ENCODE peak calls at places on chromosomes 7 and 10, in seven cellular contexts. One of them, this sample, is unnamed.

GRCh38 chr7:138880881-138881577 is 83.0 kb upstream of the ATP6V0A4 start:
- DNase-seq in mesenchymal stem cell: no peak
- DNase-seq in IMR-90: no peak
- DNase-seq in trophoblast cell: no peak
- DNase-seq in H1: no peak
- DNase-seq in H9: no peak
- DNase-seq in neuronal stem cell: no peak
- DNase-seq in this sample: no peak

GRCh38 chr7:129771201-129771927 is 159.8 kb downstream of the NRF1 start:
- DNase-seq in trophoblast cell: no peak
- DNase-seq in H9: no peak
- DNase-seq in mesenchymal stem cell: no peak
- DNase-seq in H1: no peak
- DNase-seq in neuronal stem cell: no peak
- DNase-seq in IMR-90: no peak
- DNase-seq in this sample: no peak

GRCh38 chr7:144487906-144488305 is 84.4 kb upstream of the NOBOX start:
- DNase-seq in trophoblast cell: no peak
- DNase-seq in IMR-90: no peak
- DNase-seq in H9: peak; percentile 54
- DNase-seq in H1: no peak
- DNase-seq in mesenchymal stem cell: no peak
- DNase-seq in neuronal stem cell: peak; percentile 32
- DNase-seq in this sample: peak; percentile 87

GRCh38 chr10:69406302-69406811 is 10.4 kb downstream of the TACR2 start:
- DNase-seq in trophoblast cell: no peak
- DNase-seq in mesenchymal stem cell: peak; percentile 42
- DNase-seq in IMR-90: no peak
- DNase-seq in neuronal stem cell: no peak
- DNase-seq in H9: peak; percentile 67
- DNase-seq in H1: peak; percentile 57
- DNase-seq in this sample: peak; percentile 58

GRCh38 chr7:47480576-47481538 is 101.1 kb downstream of the TNS3 start:
- DNase-seq in mesenchymal stem cell: peak; percentile 42
- DNase-seq in H9: peak; percentile 52
- DNase-seq in H1: no peak
- DNase-seq in neuronal stem cell: no peak
- DNase-seq in trophoblast cell: no peak
- DNase-seq in IMR-90: no peak
- DNase-seq in this sample: no peak

GRCh38 chr7:25116621-25117020 is 8.4 kb downstream of the CYCS start:
- DNase-seq in IMR-90: peak; percentile 19
- DNase-seq in neuronal stem cell: no peak
- DNase-seq in trophoblast cell: no peak
- DNase-seq in H1: no peak
- DNase-seq in mesenchymal stem cell: no peak
- DNase-seq in H9: no peak
- DNase-seq in this sample: no peak

GRCh38 chr7:44461387-44461786 is 29.1 kb downstream of the NUDCD3 start:
- DNase-seq in trophoblast cell: no peak
- DNase-seq in H9: no peak
- DNase-seq in mesenchymal stem cell: peak; percentile 60
- DNase-seq in neuronal stem cell: no peak
- DNase-seq in IMR-90: peak; percentile 79
- DNase-seq in H1: no peak
- DNase-seq in this sample: peak; percentile 44

GRCh38 chr7:32518534-32519140 is 23.3 kb downstream of the AVL9 start:
- DNase-seq in IMR-90: peak; percentile 71
- DNase-seq in H9: no peak
- DNase-seq in mesenchymal stem cell: peak; percentile 62
- DNase-seq in H1: no peak
- DNase-seq in trophoblast cell: no peak
- DNase-seq in neuronal stem cell: peak; percentile 51
- DNase-seq in this sample: peak; percentile 94

GRCh38 chr7:22109761-22110160 is 164.1 kb upstream of the CDCA7L start:
- DNase-seq in trophoblast cell: peak; percentile 58
- DNase-seq in H9: peak; percentile 59
- DNase-seq in IMR-90: peak; percentile 37
- DNase-seq in neuronal stem cell: no peak
- DNase-seq in H1: peak; percentile 66
- DNase-seq in mesenchymal stem cell: peak; percentile 32
- DNase-seq in this sample: peak; percentile 83

DNA sequence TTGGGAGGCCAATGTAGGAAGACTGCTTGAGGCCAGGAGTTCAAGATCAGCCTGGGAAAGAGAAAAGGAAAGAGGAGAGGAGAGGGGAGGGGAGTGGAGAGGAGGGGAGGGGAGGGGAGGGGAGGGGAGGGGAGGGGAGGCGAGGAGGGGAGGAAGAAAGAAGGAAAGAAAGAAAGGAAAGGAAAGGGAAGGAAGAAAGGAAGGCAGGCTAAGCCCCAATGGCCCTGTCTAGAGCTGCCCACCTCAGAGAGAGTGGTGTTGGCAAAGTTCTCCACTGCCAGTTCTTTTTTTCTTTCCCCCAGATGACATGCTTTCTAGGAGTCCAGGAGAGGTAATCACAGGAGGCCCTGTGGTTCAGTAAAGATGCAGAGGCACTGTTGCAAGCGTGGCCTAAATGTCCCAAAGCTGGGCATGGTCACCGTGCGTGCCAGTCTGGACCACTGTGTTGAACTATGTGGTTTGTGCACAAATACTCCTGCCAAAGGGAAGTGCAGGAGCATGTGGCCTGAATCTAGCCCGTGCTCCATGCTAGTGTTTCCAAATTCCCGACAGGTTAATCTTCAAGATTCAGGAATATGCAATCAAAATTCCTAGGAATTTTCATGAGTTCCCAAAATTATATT is 39.7 kb downstream of the ODAD2 start:
- DNase-seq in H9: no peak
- DNase-seq in IMR-90: no peak
- DNase-seq in trophoblast cell: no peak
- DNase-seq in mesenchymal stem cell: no peak
- DNase-seq in H1: no peak
- DNase-seq in neuronal stem cell: no peak
- DNase-seq in this sample: no peak
- H3K18ac ChIP-seq in H9: no peak overlapping the region
- H3K18ac ChIP-seq in IMR-90: no peak overlapping the region
- H3K18ac ChIP-seq in trophoblast cell: no peak overlapping the region
- H3K18ac ChIP-seq in mesenchymal stem cell: no peak overlapping the region
- H3K18ac ChIP-seq in H1: no peak overlapping the region
- H3K18ac ChIP-seq in neuronal stem cell: no peak overlapping the region
- H3K18ac ChIP-seq in this sample: no peak overlapping the region

GRCh38 chr10:119370972-119371703 is 163.8 kb downstream of the GRK5 start:
- DNase-seq in IMR-90: peak; percentile 94
- DNase-seq in mesenchymal stem cell: peak; percentile 50
- DNase-seq in H9: no peak
- DNase-seq in neuronal stem cell: no peak
- DNase-seq in H1: no peak
- DNase-seq in trophoblast cell: peak; percentile 94
- DNase-seq in this sample: no peak

GRCh38 chr10:119370046-119370770 is 162.8 kb downstream of the GRK5 start:
- DNase-seq in mesenchymal stem cell: peak; percentile 65
- DNase-seq in trophoblast cell: peak; percentile 94
- DNase-seq in neuronal stem cell: no peak
- DNase-seq in H9: no peak
- DNase-seq in IMR-90: peak; percentile 90
- DNase-seq in H1: no peak
- DNase-seq in this sample: peak; percentile 18

GRCh38 chr10:119368991-119369869 is 161.9 kb downstream of the GRK5 start:
- DNase-seq in mesenchymal stem cell: no peak
- DNase-seq in trophoblast cell: peak; percentile 42
- DNase-seq in H9: no peak
- DNase-seq in H1: no peak
- DNase-seq in IMR-90: no peak
- DNase-seq in neuronal stem cell: no peak
- DNase-seq in this sample: no peak

GRCh38 chr10:119374236-119374635 is 166.9 kb downstream of the GRK5 start:
- DNase-seq in H9: no peak
- DNase-seq in IMR-90: no peak
- DNase-seq in trophoblast cell: no peak
- DNase-seq in mesenchymal stem cell: no peak
- DNase-seq in H1: no peak
- DNase-seq in neuronal stem cell: no peak
- DNase-seq in this sample: no peak

GRCh38 chr10:119371704-119372663 is 164.6 kb downstream of the GRK5 start:
- DNase-seq in H1: no peak
- DNase-seq in neuronal stem cell: no peak
- DNase-seq in IMR-90: no peak
- DNase-seq in trophoblast cell: no peak
- DNase-seq in H9: no peak
- DNase-seq in mesenchymal stem cell: no peak
- DNase-seq in this sample: no peak
- H3K18ac ChIP-seq in H1: no peak overlapping the region
- H3K18ac ChIP-seq in neuronal stem cell: peak overlapping the region; percentile 44
- H3K18ac ChIP-seq in IMR-90: peak overlapping the region; percentile 83
- H3K18ac ChIP-seq in trophoblast cell: no peak overlapping the region
- H3K18ac ChIP-seq in H9: no peak overlapping the region
- H3K18ac ChIP-seq in mesenchymal stem cell: peak overlapping the region; percentile 22
- H3K18ac ChIP-seq in this sample: no peak overlapping the region

GRCh38 chr7:34430456-34430855 is 227.6 kb upstream of the NPSR1 start:
- DNase-seq in trophoblast cell: peak; percentile 75
- DNase-seq in H9: no peak
- DNase-seq in neuronal stem cell: no peak
- DNase-seq in IMR-90: peak; percentile 44
- DNase-seq in H1: peak; percentile 51
- DNase-seq in mesenchymal stem cell: peak; percentile 17
- DNase-seq in this sample: peak; percentile 11
- H3K18ac ChIP-seq in trophoblast cell: no peak overlapping the region
- H3K18ac ChIP-seq in H9: no peak overlapping the region
- H3K18ac ChIP-seq in neuronal stem cell: no peak overlapping the region
- H3K18ac ChIP-seq in IMR-90: no peak overlapping the region
- H3K18ac ChIP-seq in H1: no peak overlapping the region
- H3K18ac ChIP-seq in mesenchymal stem cell: no peak overlapping the region
- H3K18ac ChIP-seq in this sample: no peak overlapping the region

DNA sequence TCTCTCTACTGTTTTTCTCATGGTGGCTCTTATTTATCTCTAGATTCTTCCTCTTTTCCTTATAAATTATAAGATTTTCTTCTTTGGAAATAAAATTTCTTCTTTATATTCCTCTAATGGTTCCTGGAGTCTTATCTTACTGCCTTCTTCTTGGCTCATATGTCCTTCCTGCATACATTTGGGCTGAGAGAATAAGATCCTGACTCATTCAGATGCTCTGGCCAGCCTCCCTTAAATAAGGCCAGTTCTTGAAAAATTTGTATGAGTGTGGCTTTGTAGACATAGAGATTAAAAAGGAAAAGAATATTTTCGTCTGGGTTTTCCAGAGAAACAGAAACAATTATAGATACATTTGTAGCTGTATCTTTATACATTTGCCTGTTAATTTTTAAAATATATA is 411.3 kb downstream of the KIF20B start:
- DNase-seq in IMR-90: peak; percentile 6
- DNase-seq in H9: no peak
- DNase-seq in H1: no peak
- DNase-seq in trophoblast cell: no peak
- DNase-seq in mesenchymal stem cell: no peak
- DNase-seq in neuronal stem cell: no peak
- DNase-seq in this sample: no peak
- H3K18ac ChIP-seq in IMR-90: no peak overlapping the region
- H3K18ac ChIP-seq in H9: no peak overlapping the region
- H3K18ac ChIP-seq in H1: no peak overlapping the region
- H3K18ac ChIP-seq in trophoblast cell: no peak overlapping the region
- H3K18ac ChIP-seq in mesenchymal stem cell: no peak overlapping the region
- H3K18ac ChIP-seq in neuronal stem cell: no peak overlapping the region
- H3K18ac ChIP-seq in this sample: no peak overlapping the region

GRCh38 chr7:137440434-137440830 is 96.9 kb upstream of the PTN start:
- DNase-seq in H1: no peak
- DNase-seq in H9: no peak
- DNase-seq in IMR-90: no peak
- DNase-seq in neuronal stem cell: no peak
- DNase-seq in mesenchymal stem cell: no peak
- DNase-seq in trophoblast cell: no peak
- DNase-seq in this sample: no peak
- H3K18ac ChIP-seq in H1: no peak overlapping the region
- H3K18ac ChIP-seq in H9: no peak overlapping the region
- H3K18ac ChIP-seq in IMR-90: no peak overlapping the region
- H3K18ac ChIP-seq in neuronal stem cell: no peak overlapping the region
- H3K18ac ChIP-seq in mesenchymal stem cell: peak overlapping the region; percentile 8
- H3K18ac ChIP-seq in trophoblast cell: no peak overlapping the region
- H3K18ac ChIP-seq in this sample: no peak overlapping the region

This sample was measured in mesendoderm.